ENCODE peak calls at places on chromosomes 16 and 17, in seven cellular contexts. One of them, this sample, is unnamed.

GRCh38 chr17:44005865-44006580 is 1.6 kb downstream of the NAGS start:
- DNase-seq in epithelial cell of proximal tubule: no peak
- DNase-seq in dorsolateral prefrontal cortex: no peak
- DNase-seq in A673: no peak
- DNase-seq in endothelial cell of umbilical vein: peak
- DNase-seq in tibial artery: peak
- DNase-seq in SK-N-SH: peak
- DNase-seq in this sample: peak

GRCh38 chr16:50644730-50645129 is 36.4 kb downstream of the SNX20 start:
- DNase-seq in epithelial cell of proximal tubule: no peak
- DNase-seq in A673: no peak
- DNase-seq in endothelial cell of umbilical vein: no peak
- DNase-seq in dorsolateral prefrontal cortex: peak
- DNase-seq in SK-N-SH: peak
- DNase-seq in tibial artery: peak
- DNase-seq in this sample: no peak

GRCh38 chr17:37608369-37609169 is 649 bp downstream of the SYNRG start:
- DNase-seq in A673: peak
- DNase-seq in dorsolateral prefrontal cortex: no peak
- DNase-seq in endothelial cell of umbilical vein: peak
- DNase-seq in epithelial cell of proximal tubule: no peak
- DNase-seq in tibial artery: no peak
- DNase-seq in SK-N-SH: peak
- DNase-seq in this sample: no peak

GRCh38 chr17:63675607-63676539 is 24.1 kb downstream of the LIMD2 start:
- DNase-seq in endothelial cell of umbilical vein: peak
- DNase-seq in A673: peak
- DNase-seq in dorsolateral prefrontal cortex: peak
- DNase-seq in epithelial cell of proximal tubule: no peak
- DNase-seq in tibial artery: peak
- DNase-seq in SK-N-SH: peak
- DNase-seq in this sample: no peak

GRCh38 chr16:28873543-28874201 is 4.6 kb upstream of the ATP2A1 start:
- DNase-seq in tibial artery: no peak
- DNase-seq in endothelial cell of umbilical vein: no peak
- DNase-seq in epithelial cell of proximal tubule: no peak
- DNase-seq in dorsolateral prefrontal cortex: no peak
- DNase-seq in SK-N-SH: peak
- DNase-seq in A673: peak
- DNase-seq in this sample: no peak

GRCh38 chr17:21214777-21215541 is 998 bp upstream of the TMEM11 start:
- DNase-seq in epithelial cell of proximal tubule: no peak
- DNase-seq in A673: peak
- DNase-seq in SK-N-SH: no peak
- DNase-seq in dorsolateral prefrontal cortex: peak
- DNase-seq in endothelial cell of umbilical vein: no peak
- DNase-seq in tibial artery: peak
- DNase-seq in this sample: no peak

GRCh38 chr16:56776562-56776961 is 46.6 kb downstream of the NUP93 start:
- DNase-seq in dorsolateral prefrontal cortex: peak
- DNase-seq in tibial artery: no peak
- DNase-seq in A673: peak
- DNase-seq in epithelial cell of proximal tubule: no peak
- DNase-seq in endothelial cell of umbilical vein: peak
- DNase-seq in SK-N-SH: peak
- DNase-seq in this sample: no peak

GRCh38 chr16:82859638-82860037 is 232.9 kb downstream of the CDH13 start:
- DNase-seq in tibial artery: no peak
- DNase-seq in SK-N-SH: no peak
- DNase-seq in A673: peak
- DNase-seq in endothelial cell of umbilical vein: no peak
- DNase-seq in epithelial cell of proximal tubule: no peak
- DNase-seq in dorsolateral prefrontal cortex: no peak
- DNase-seq in this sample: no peak

GRCh38 chr17:56656961-56657360 is 63.5 kb downstream of the NOG start:
- DNase-seq in endothelial cell of umbilical vein: no peak
- DNase-seq in A673: peak
- DNase-seq in dorsolateral prefrontal cortex: no peak
- DNase-seq in SK-N-SH: no peak
- DNase-seq in epithelial cell of proximal tubule: no peak
- DNase-seq in tibial artery: no peak
- DNase-seq in this sample: no peak

GRCh38 chr17:65027305-65027704 is 29.2 kb downstream of the GNA13 start:
- DNase-seq in epithelial cell of proximal tubule: peak
- DNase-seq in dorsolateral prefrontal cortex: no peak
- DNase-seq in SK-N-SH: peak
- DNase-seq in endothelial cell of umbilical vein: peak
- DNase-seq in A673: peak
- DNase-seq in tibial artery: no peak
- DNase-seq in this sample: no peak
- TF ChIP-seq CTCF in epithelial cell of proximal tubule: peak
- TF ChIP-seq CTCF in dorsolateral prefrontal cortex: no peak
- TF ChIP-seq CTCF in SK-N-SH: peak
- TF ChIP-seq CTCF in endothelial cell of umbilical vein: peak
- TF ChIP-seq CTCF in A673: peak
- TF ChIP-seq CTCF in tibial artery: no peak
- TF ChIP-seq CTCF in this sample: peak

DNA sequence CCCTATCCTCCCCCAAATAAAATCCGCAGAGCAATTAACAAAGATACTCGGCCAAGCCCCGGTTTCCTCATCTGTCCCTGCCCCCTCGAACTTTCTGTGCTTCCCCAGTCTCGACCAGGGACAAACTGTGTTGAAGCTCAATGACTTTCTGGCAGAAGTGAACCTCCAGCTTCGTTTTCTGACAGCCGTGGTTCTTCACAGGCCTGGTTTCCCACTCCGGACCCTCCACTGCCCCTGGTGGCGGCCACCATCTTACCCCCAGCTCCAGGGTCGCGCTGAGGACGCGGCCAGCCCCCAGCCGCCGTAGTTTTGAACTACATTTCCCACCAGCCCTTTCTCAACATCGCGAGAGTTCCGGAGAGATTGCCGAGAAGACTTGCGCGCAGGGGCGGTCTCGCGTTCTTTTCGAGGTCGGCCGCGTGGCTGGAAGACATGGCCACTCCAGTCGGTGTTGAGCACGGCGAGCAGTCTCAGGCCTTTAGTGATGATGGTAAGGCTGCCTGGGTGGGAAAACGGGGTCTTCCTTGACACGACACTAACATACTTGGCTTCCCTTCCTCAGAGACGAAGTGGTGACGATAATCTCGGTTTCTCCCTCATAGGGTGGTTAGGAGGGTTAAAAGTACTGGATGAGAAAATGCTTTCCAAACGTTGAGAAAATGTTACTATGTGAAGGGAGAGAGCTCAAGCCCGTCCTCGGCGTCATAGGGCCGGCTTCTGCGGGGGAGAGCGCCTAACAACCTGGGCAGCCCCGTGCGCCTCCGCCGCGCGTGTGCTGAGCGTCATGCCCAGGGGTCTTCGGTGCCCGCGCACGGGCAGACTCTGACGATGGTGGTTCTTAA is 17.7 kb downstream of the PRCD start:
- DNase-seq in dorsolateral prefrontal cortex: peak
- DNase-seq in A673: peak
- DNase-seq in endothelial cell of umbilical vein: peak
- DNase-seq in epithelial cell of proximal tubule: peak
- DNase-seq in tibial artery: peak
- DNase-seq in SK-N-SH: peak
- DNase-seq in this sample: peak
- TF ChIP-seq CTCF in dorsolateral prefrontal cortex: peak
- TF ChIP-seq CTCF in A673: peak
- TF ChIP-seq CTCF in endothelial cell of umbilical vein: peak
- TF ChIP-seq CTCF in epithelial cell of proximal tubule: peak
- TF ChIP-seq CTCF in tibial artery: peak
- TF ChIP-seq CTCF in SK-N-SH: peak
- TF ChIP-seq CTCF in this sample: peak

DNA sequence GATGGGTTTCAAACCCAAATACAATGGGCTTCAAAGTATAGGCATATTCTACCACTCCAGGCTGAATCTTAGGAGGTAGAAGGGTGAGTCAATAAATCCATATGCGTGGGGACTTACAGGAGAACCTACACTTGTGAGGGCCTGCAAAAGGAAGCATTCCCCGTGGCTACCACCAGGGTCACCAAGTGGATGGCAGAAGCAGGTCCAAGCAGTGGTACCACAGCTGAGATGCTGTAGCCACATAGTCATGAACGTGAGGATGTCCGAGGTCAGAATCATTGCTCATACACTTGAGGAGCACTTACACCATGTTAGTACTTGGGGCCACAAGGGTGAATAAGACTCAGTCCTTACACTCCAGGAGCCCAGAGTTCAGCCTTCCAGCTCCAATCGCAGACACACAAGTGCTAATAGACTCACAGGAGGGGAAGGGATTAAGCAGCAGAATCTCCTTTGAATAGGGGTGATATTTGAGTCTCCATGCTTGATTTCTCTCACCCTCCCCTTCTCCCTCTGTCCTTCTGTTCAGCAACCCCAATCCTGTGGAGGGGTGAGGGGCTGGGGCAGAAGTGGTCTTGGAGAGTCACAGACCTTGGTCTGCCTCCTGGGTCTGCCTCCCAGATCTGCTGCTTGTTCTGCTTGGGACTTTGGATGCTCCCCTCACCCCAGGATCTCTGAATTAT is 42.5 kb upstream of the ASIC2 start:
- DNase-seq in dorsolateral prefrontal cortex: no peak
- DNase-seq in endothelial cell of umbilical vein: no peak
- DNase-seq in epithelial cell of proximal tubule: no peak
- DNase-seq in A673: peak
- DNase-seq in tibial artery: no peak
- DNase-seq in SK-N-SH: no peak
- DNase-seq in this sample: no peak
- TF ChIP-seq CTCF in dorsolateral prefrontal cortex: no peak
- TF ChIP-seq CTCF in endothelial cell of umbilical vein: no peak
- TF ChIP-seq CTCF in epithelial cell of proximal tubule: peak
- TF ChIP-seq CTCF in A673: peak
- TF ChIP-seq CTCF in tibial artery: no peak
- TF ChIP-seq CTCF in SK-N-SH: peak
- TF ChIP-seq CTCF in this sample: no peak

GRCh38 chr17:9622961-9623360 is 22.4 kb upstream of the USP43 start:
- DNase-seq in dorsolateral prefrontal cortex: no peak
- DNase-seq in SK-N-SH: no peak
- DNase-seq in epithelial cell of proximal tubule: no peak
- DNase-seq in endothelial cell of umbilical vein: no peak
- DNase-seq in A673: no peak
- DNase-seq in tibial artery: no peak
- DNase-seq in this sample: no peak
- TF ChIP-seq CTCF in dorsolateral prefrontal cortex: no peak
- TF ChIP-seq CTCF in SK-N-SH: no peak
- TF ChIP-seq CTCF in epithelial cell of proximal tubule: no peak
- TF ChIP-seq CTCF in endothelial cell of umbilical vein: no peak
- TF ChIP-seq CTCF in A673: no peak
- TF ChIP-seq CTCF in tibial artery: no peak
- TF ChIP-seq CTCF in this sample: no peak

DNA sequence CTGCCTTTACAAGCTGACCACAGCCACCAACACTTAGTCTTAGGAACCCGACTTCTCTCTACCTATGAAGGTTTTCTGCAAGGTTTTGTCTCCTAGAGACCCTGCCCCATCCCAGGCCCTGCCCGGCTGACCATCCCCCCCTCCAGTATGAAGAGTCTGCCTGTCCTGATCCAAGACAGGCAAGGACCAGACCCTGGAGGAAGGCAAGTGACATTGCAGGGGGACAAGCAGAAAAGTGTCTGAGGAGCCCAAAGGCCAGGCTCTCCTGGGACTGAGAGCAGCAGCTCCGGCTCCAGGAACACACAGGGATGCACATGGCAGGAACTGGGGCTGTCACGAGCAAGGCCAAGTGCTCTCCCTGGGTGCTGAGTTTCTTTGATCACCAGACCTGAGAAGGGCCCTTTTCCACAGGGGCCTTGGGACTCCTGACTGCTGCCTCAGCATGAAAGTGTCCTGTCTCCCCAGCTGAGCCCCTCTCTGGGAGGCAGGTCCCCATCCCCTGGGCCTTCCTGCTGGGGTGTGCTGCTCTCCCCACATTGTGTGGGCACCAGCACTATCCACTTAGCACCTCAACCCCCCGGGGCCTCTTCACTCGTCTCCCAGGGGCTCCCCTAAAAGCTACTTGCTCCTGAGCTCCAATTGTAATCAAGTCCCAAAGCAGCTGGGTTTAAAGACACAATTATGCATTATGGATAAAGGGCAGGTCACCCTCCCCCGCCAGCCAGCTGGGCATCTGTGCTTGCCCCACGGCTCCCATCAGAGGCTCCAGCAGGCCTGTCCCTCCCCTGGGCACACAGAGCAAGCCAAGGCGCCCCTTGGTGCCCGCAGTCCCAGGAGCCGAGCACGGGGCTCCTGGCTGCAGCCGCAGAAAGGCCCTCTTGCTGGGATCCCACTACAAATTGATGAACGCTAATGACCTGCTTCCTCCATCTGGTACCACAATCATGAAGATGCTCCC is 11.5 kb upstream of the CACNG4 start:
- DNase-seq in endothelial cell of umbilical vein: no peak
- DNase-seq in SK-N-SH: peak
- DNase-seq in A673: no peak
- DNase-seq in dorsolateral prefrontal cortex: no peak
- DNase-seq in epithelial cell of proximal tubule: no peak
- DNase-seq in tibial artery: no peak
- DNase-seq in this sample: no peak
- TF ChIP-seq CTCF in endothelial cell of umbilical vein: no peak
- TF ChIP-seq CTCF in SK-N-SH: peak
- TF ChIP-seq CTCF in A673: no peak
- TF ChIP-seq CTCF in dorsolateral prefrontal cortex: no peak
- TF ChIP-seq CTCF in epithelial cell of proximal tubule: no peak
- TF ChIP-seq CTCF in tibial artery: no peak
- TF ChIP-seq CTCF in this sample: no peak

GRCh38 chr16:9713151-9713550 is 469.1 kb downstream of the GRIN2A start:
- DNase-seq in dorsolateral prefrontal cortex: no peak
- DNase-seq in epithelial cell of proximal tubule: no peak
- DNase-seq in SK-N-SH: no peak
- DNase-seq in A673: no peak
- DNase-seq in endothelial cell of umbilical vein: no peak
- DNase-seq in tibial artery: no peak
- DNase-seq in this sample: no peak

GRCh38 chr16:9709221-9709620 is 473.0 kb downstream of the GRIN2A start:
- DNase-seq in dorsolateral prefrontal cortex: no peak
- DNase-seq in A673: no peak
- DNase-seq in SK-N-SH: no peak
- DNase-seq in epithelial cell of proximal tubule: no peak
- DNase-seq in endothelial cell of umbilical vein: no peak
- DNase-seq in tibial artery: no peak
- DNase-seq in this sample: no peak

GRCh38 chr16:9713907-9714306 is 468.3 kb downstream of the GRIN2A start:
- DNase-seq in epithelial cell of proximal tubule: no peak
- DNase-seq in dorsolateral prefrontal cortex: no peak
- DNase-seq in A673: no peak
- DNase-seq in endothelial cell of umbilical vein: no peak
- DNase-seq in SK-N-SH: no peak
- DNase-seq in tibial artery: no peak
- DNase-seq in this sample: no peak
- TF ChIP-seq CTCF in epithelial cell of proximal tubule: no peak
- TF ChIP-seq CTCF in dorsolateral prefrontal cortex: no peak
- TF ChIP-seq CTCF in A673: no peak
- TF ChIP-seq CTCF in endothelial cell of umbilical vein: no peak
- TF ChIP-seq CTCF in SK-N-SH: no peak
- TF ChIP-seq CTCF in tibial artery: no peak
- TF ChIP-seq CTCF in this sample: no peak

This sample was measured in CD14-positive monocyte.